ENCODE peak calls at places on chromosomes 4 and X, in seven cellular contexts. B is tibial nerve; L is stimulated activated CD4-positive, alpha-beta T cell treated with anti-CD3 and anti-CD28 coated beads, Interleukin-15, amount 100 ng/mL, for 1 hour; C is AG08396; P is stimulated activated CD8-positive, alpha-beta memory T cell treated with anti-CD3 and anti-CD28 coated beads, Interleukin-15, amount 100 ng/mL, for 24 hours; F is T-helper 2 cell; K is central memory CD4-positive, alpha-beta T cell. E is an unnamed sample.

GRCh38 chr4:146121757-146122156 is 53.8 kb upstream of the LSM6 start:
- DNase-seq in K (no peak), C (no peak), F (no peak), P (no peak), L (no peak), B (no peak), E (no peak)

GRCh38 chr4:2948895-2949781 is 14.1 kb downstream of the NOP14 start:
- DNase-seq in K (no peak), L (no peak), P (no peak), C (peak; percentile 58), B (no peak), F (no peak), E (no peak)

GRCh38 chrX:14903891-14904290 is 30.7 kb downstream of the MOSPD2 start:
- DNase-seq in B (no peak), K (no peak), C (no peak), L (no peak), P (no peak), F (no peak), E (no peak)

GRCh38 chr4:71200944-71201533 is 137.8 kb upstream of the SLC4A4 start:
- DNase-seq in L (no peak), C (no peak), F (no peak), P (no peak), K (no peak), B (no peak), E (no peak)

GRCh38 chrX:135521405-135522131 is 1.1 kb downstream of the INTS6L start:
- DNase-seq in P (peak; percentile 27), F (peak; percentile 84), L (peak; percentile 62), K (peak; percentile 84), C (peak; percentile 79), B (peak; percentile 68), E (no peak)

GRCh38 chrX:115929480-115929879 is 241.1 kb upstream of the AGTR2 start:
- DNase-seq in B (no peak), K (no peak), P (no peak), C (no peak), F (no peak), L (no peak), E (no peak)

GRCh38 chr4:89422441-89422950 is 114.9 kb upstream of the GPRIN3 start:
- DNase-seq in K (no peak), L (no peak), C (no peak), P (no peak), F (no peak), B (no peak), E (no peak)

GRCh38 chrX:138756234-138756633 is 44.7 kb upstream of the FGF13 start:
- DNase-seq in C (peak; percentile 27), P (no peak), K (no peak), B (peak; percentile 5), F (no peak), L (no peak), E (no peak)

GRCh38 chr4:186936496-186937375 is 213.1 kb upstream of the FAT1 start:
- DNase-seq in L (no peak), F (no peak), K (no peak), P (no peak), C (peak; percentile 75), B (no peak), E (peak; percentile 88)

GRCh38 chrX:23902419-23902818 is 5.3 kb downstream of the APOO start:
- DNase-seq in L (no peak), C (peak; percentile 65), B (no peak), F (peak; percentile 17), P (no peak), K (peak; percentile 22), E (peak; percentile 67)

GRCh38 chrX:106933538-106933961 is 13.3 kb downstream of the CLDN2 start:
- DNase-seq in F (no peak), L (no peak), P (no peak), C (no peak), B (no peak), K (no peak), E (peak; percentile 33)

GRCh38 chrX:49884290-49884862 is 5.1 kb downstream of the USP27X start:
- DNase-seq in B (peak; percentile 57), P (peak; percentile 13), K (peak; percentile 24), F (peak; percentile 13), L (no peak), C (peak; percentile 63), E (peak; percentile 14)

GRCh38 chr4:175770555-175770954 is 41.5 kb downstream of the GPM6A start:
- DNase-seq in F (no peak), L (no peak), B (no peak), K (no peak), C (no peak), P (no peak), E (no peak)

E was measured in PC-9.